ENCODE peak calls at places on chromosomes 12 and 14, in nine cellular contexts. Z is Daoy, T is NCI-H1092 treated with DMSO at 0.1 percent for 48 hours, Y is epithelial cell of esophagus, O is AG09319, J is GM19239, B is progenitor cell of endocrine pancreas, S is fibroblast of mammary gland, D is HT1080. V is an unnamed sample.

GRCh38 chr14:25394356-25394755 is 344.4 kb upstream of the STXBP6 start:
- DNase-seq in D (no peak), T (no peak), J (no peak), B (no peak), O (no peak), Y (no peak), Z (peak), S (peak), V (no peak)

GRCh38 chr14:24237463-24237955 is 4.8 kb downstream of the GMPR2 start:
- DNase-seq in D (no peak), Z (no peak), O (no peak), S (peak), T (no peak), B (no peak), J (no peak), Y (no peak), V (no peak)

GRCh38 chr12:94080684-94081009 is 67.7 kb upstream of the PLXNC1 start:
- DNase-seq in Y (no peak), J (no peak), D (no peak), T (peak), S (no peak), B (no peak), Z (no peak), O (no peak), V (no peak)

GRCh38 chr12:40820794-40821484 is 128.7 kb downstream of the CNTN1 start:
- DNase-seq in O (no peak), Z (no peak), D (no peak), Y (peak), T (no peak), S (no peak), B (no peak), J (no peak), V (no peak)

GRCh38 chr14:91753501-91754128 is 21.7 kb upstream of the CATSPERB start:
- DNase-seq in Z (peak), Y (peak), T (peak), J (no peak), S (peak), O (no peak), B (no peak), D (peak), V (no peak)

GRCh38 chr14:73764881-73765280 is 50.7 kb upstream of the PNMA1 start:
- DNase-seq in D (no peak), Z (peak), J (no peak), T (no peak), O (no peak), Y (no peak), S (peak), B (no peak), V (no peak)

GRCh38 chr12:126952106-126953007 is 1314.6 kb upstream of the TMEM132C start:
- DNase-seq in J (no peak), O (no peak), B (no peak), D (no peak), T (no peak), Y (no peak), Z (no peak), S (no peak), V (no peak)

GRCh38 chr12:76137611-76138010 is 53.1 kb upstream of the NAP1L1 start:
- DNase-seq in J (no peak), D (no peak), S (no peak), Z (no peak), Y (no peak), B (no peak), O (no peak), T (no peak), V (no peak)

GRCh38 chr12:53115891-53116675 is 12.8 kb downstream of the SOAT2 start:
- DNase-seq in Z (no peak), T (no peak), Y (no peak), B (no peak), S (no peak), J (no peak), D (no peak), O (no peak), V (no peak)

GRCh38 chr12:92404921-92405320 is 259.3 kb upstream of the BTG1 start:
- DNase-seq in D (no peak), O (no peak), S (no peak), B (no peak), Y (no peak), Z (no peak), J (no peak), T (no peak), V (no peak)

GRCh38 chr12:120376416-120376815 is 7.5 kb upstream of the MSI1 start:
- DNase-seq in B (no peak), Y (peak), T (no peak), S (no peak), D (peak), O (no peak), J (no peak), Z (no peak), V (no peak)

GRCh38 chr14:31127690-31128089 is 79.9 kb downstream of the HECTD1 start:
- DNase-seq in T (no peak), O (no peak), B (no peak), D (no peak), S (no peak), Z (no peak), Y (no peak), J (peak), V (no peak)

GRCh38 chr12:5969974-5970690 is 25.1 kb upstream of the ANO2 start:
- DNase-seq in T (no peak), Y (no peak), J (no peak), B (no peak), Z (peak), D (no peak), S (no peak), O (no peak), V (no peak)

GRCh38 chr12:39372929-39373328 is 70.0 kb downstream of the KIF21A start:
- DNase-seq in D (peak), B (no peak), T (no peak), O (no peak), Z (peak), Y (peak), S (no peak), J (no peak), V (no peak)

GRCh38 chr12:98894412-98895085 is 249.5 kb downstream of the APAF1 start:
- DNase-seq in B (peak), D (no peak), O (no peak), T (peak), S (no peak), Y (no peak), J (no peak), Z (peak), V (no peak)

GRCh38 chr14:68232643-68233055 is 413.1 kb downstream of the RAD51B start:
- DNase-seq in T (no peak), S (peak), Y (peak), B (no peak), O (peak), J (peak), D (peak), Z (peak), V (peak)

GRCh38 chr12:75058228-75058627 is 151.4 kb downstream of the KCNC2 start:
- DNase-seq in J (no peak), B (no peak), S (peak), O (no peak), Y (no peak), D (no peak), T (no peak), Z (no peak), V (no peak)

GRCh38 chr12:131171029-131171428 is 217.3 kb downstream of the ADGRD1 start:
- DNase-seq in T (no peak), Z (no peak), J (no peak), B (no peak), D (no peak), S (no peak), Y (no peak), O (no peak), V (no peak)

GRCh38 chr12:64125913-64126312 is 96.2 kb downstream of the KICS2 start:
- DNase-seq in O (no peak), B (no peak), Z (no peak), T (no peak), S (peak), Y (no peak), J (no peak), D (no peak), V (no peak)

GRCh38 chr14:71702799-71703198 is 229.4 kb upstream of the RGS6 start:
- DNase-seq in B (no peak), D (no peak), O (no peak), J (no peak), S (no peak), Y (no peak), Z (no peak), T (no peak), V (no peak)

V was measured in SJSA1.